ENCODE peak calls at places on chromosomes 4 and X, in four cellular contexts. J, Z, U and B are unnamed samples.

GRCh38 chr4:153205757-153206156 is 1.5 kb downstream of the TRIM2 start:
- DNase-seq in Z (peak; percentile 46), U (no peak), J (peak; percentile 57), B (peak; percentile 91)

GRCh38 chr4:88779431-88779830 is 81.8 kb upstream of the NAP1L5 start:
- DNase-seq in U (no peak), J (no peak), Z (peak; percentile 86), B (peak; percentile 79)

GRCh38 chr4:102430511-102430910 is 70.6 kb upstream of the NFKB1 start:
- DNase-seq in U (no peak), J (no peak), Z (peak; percentile 24), B (peak; percentile 22)

GRCh38 chrX:119407681-119408080 is 8.5 kb downstream of the SLC25A43 start:
- DNase-seq in J (no peak), U (no peak), Z (peak; percentile 27), B (peak; percentile 75)

GRCh38 chr4:54683616-54684346 is 26.0 kb downstream of the KIT start:
- DNase-seq in U (no peak), J (peak; percentile 64), Z (no peak), B (peak; percentile 49)

GRCh38 chrX:150767475-150768131 is 74.4 kb downstream of the MTMR1 start:
- DNase-seq in U (no peak), J (peak; percentile 49), Z (peak; percentile 92), B (peak; percentile 49)

GRCh38 chr4:40196724-40197281 is at the start of gene RHOH:
- DNase-seq in U (no peak), J (peak; percentile 82), Z (no peak), B (no peak)

GRCh38 chrX:7582191-7582590 is 260.8 kb upstream of the VCX start:
- DNase-seq in U (no peak), Z (no peak), J (no peak), B (no peak)

GRCh38 chr4:121272526-121272925 is 108.3 kb downstream of the QRFPR start:
- DNase-seq in Z (peak; percentile 81), U (no peak), J (no peak), B (peak; percentile 71)

GRCh38 chr4:86815653-86816052 is 33.5 kb downstream of the SLC10A6 start:
- DNase-seq in Z (no peak), J (no peak), U (no peak), B (no peak)

GRCh38 chrX:3549442-3549875 is 164.0 kb downstream of the PRKX start:
- DNase-seq in Z (no peak), J (no peak), U (peak; percentile 14), B (peak; percentile 72)

GRCh38 chr4:187010052-187010451 is 286.4 kb upstream of the FAT1 start:
- DNase-seq in J (no peak), Z (peak; percentile 22), U (no peak), B (no peak)